ENCODE peak calls at places on chromosome 18, in seven cellular contexts. Y, E, K, T, W, S and J are unnamed samples.

GRCh38 chr18:79740741-79741700 is 56.7 kb upstream of the KCNG2 start:
- DNase-seq in K (no peak), S (no peak), W (no peak), Y (no peak), T (no peak), E (no peak), J (no peak)

GRCh38 chr18:43887491-43887890 is 610.2 kb upstream of the SYT4 start:
- DNase-seq in S (no peak), Y (no peak), E (no peak), W (no peak), T (no peak), K (no peak), J (no peak)

GRCh38 chr18:31199190-31199769 is 36.6 kb upstream of the DSC1 start:
- DNase-seq in E (no peak), S (no peak), W (no peak), K (no peak), T (no peak), Y (no peak), J (no peak)

GRCh38 chr18:55296761-55297160 is 291.2 kb downstream of the TCF4 start:
- DNase-seq in S (no peak), T (no peak), E (no peak), W (no peak), Y (no peak), K (no peak), J (no peak)

GRCh38 chr18:23302852-23303527 is 150.1 kb upstream of the RIOK3 start:
- DNase-seq in Y (no peak), W (no peak), T (no peak), S (no peak), E (peak), K (no peak), J (no peak)

GRCh38 chr18:52875711-52876110 is 535.7 kb downstream of the DCC start:
- DNase-seq in W (no peak), S (no peak), K (no peak), E (no peak), Y (no peak), T (no peak), J (no peak)

GRCh38 chr18:23730850-23731249 is 41.6 kb downstream of the LAMA3 start:
- DNase-seq in W (no peak), Y (no peak), S (no peak), T (no peak), E (no peak), K (no peak), J (no peak)

GRCh38 chr18:41938445-41938844 is 16.6 kb upstream of the PIK3C3 start:
- DNase-seq in E (peak), Y (no peak), S (no peak), K (no peak), T (no peak), W (no peak), J (no peak)

DNA sequence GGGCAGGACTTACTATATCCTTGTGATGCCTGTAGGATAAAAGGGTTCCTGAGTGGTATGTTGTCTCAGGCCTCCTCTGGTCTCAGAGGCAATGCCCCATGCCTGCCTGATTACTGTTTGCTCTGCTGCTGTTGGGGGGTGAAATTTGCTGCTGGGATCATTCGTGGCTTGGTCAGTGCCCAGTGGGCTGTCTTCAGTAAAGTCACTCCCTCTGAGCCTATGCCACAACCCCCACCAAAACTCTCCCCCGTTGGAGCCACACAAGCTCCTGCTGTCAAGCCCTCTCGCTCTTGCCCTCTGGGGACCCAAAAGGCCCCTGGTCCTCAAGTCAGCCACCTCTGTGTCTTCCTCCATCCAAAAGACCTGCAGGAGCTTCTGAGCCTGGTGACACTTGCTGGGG is 38.6 kb upstream of the TGIF1 start:
- DNase-seq in K (no peak), T (no peak), E (no peak), Y (no peak), S (no peak), W (no peak), J (no peak)
- H3K27ac ChIP-seq in K (no peak), T (no peak), E (no peak), Y (no peak), S (no peak), W (no peak), J (no peak)

DNA sequence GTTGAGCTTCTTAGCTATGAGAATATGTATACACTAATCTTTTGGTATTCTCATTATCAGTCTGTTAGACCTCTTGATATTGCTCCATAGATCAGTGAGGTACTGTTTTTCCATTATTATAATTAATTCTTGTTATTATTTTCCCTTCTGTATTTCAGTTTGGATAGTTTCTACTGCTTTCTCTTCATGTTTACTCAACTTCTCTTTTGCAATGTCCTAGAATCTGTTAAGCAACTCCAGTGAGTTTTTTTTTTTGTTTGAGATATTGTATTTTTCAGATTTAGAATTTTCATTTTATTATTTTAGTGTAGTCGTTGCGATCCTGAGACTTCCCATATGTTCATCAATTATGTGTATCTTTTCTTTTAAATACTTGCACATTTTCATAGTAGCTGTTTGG is 260.8 kb downstream of the SETBP1 start:
- DNase-seq in Y (no peak), W (no peak), E (no peak), S (no peak), T (no peak), K (no peak), J (no peak)
- H3K27ac ChIP-seq in Y (no peak), W (no peak), E (no peak), S (no peak), T (no peak), K (no peak), J (no peak)

DNA sequence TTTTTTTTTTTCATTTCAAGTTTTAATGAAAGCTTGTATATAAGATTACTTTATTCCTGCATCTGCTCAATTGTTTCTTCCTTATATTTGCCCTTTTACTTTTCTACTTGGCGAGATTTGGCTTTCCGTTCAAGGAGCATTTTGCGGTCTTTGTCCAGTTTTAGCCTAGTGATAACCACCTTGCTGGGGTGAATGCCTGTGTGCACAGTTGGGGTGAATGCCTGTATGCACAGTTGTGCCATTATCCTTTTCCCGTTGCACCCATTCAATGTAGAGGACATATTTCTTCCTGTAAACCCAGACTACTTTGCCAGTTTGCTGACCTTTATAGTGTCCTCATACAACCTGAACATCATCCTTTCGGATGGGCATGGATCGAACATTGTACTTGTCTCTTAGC is 12.0 kb downstream of the ZNF236 start:
- DNase-seq in Y (no peak), W (no peak), E (no peak), S (no peak), T (no peak), K (no peak), J (no peak)
- H3K27ac ChIP-seq in Y (no peak), W (no peak), E (no peak), S (no peak), T (no peak), K (no peak), J (no peak)

DNA sequence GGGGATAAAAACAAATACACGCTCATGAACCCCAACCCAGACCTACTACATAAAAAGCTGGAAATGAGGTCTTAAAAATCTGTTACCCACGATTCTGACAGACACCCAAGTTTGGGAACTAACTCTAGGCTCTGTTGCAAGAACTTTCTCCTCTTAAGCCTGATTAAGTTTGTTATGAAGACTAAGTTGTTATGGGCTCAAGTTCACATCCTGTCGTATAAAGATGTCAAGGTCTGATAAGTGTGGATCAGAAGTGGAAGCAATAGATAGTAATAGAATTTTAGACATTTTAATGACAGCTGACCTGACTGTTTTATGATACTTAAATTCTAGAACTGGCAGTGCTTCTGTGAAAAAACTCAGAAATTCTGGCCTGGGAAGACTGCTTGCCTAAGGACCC is 43.2 kb downstream of the LPIN2 start:
- DNase-seq in S (no peak), Y (no peak), W (no peak), K (no peak), E (no peak), T (no peak), J (no peak)
- H3K27ac ChIP-seq in S (no peak), Y (peak), W (no peak), K (peak), E (no peak), T (no peak), J (no peak)

DNA sequence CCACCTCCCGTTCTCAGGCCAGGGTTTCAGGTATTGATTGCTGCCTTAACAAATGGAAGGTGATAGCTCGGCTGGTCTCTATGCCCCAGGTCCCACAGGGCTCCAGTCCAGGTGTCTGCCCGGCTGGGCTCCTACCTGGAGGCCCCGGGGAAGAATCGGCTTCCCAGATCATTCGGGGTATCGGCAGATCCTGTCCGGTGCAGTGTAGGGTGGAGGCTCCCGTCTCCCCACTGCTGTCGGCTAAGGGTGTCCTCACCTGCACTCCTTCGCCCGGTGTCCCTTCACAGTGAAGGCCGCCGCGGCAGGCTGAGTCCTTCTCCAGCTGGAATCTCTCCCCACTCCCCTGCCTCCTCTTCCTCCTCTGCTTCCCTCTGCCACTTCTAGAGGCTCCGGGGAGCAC is 573.9 kb upstream of the SALL3 start:
- DNase-seq in W (no peak), Y (no peak), K (no peak), T (no peak), E (no peak), S (no peak), J (no peak)
- H3K27ac ChIP-seq in W (no peak), Y (no peak), K (no peak), T (no peak), E (no peak), S (no peak), J (no peak)

GRCh38 chr18:3217930-3218647 is 1.7 kb downstream of the MYOM1 start:
- DNase-seq in S (peak), W (no peak), T (no peak), Y (no peak), K (no peak), E (peak), J (no peak)
- H3K27ac ChIP-seq in S (peak), W (peak), T (peak), Y (no peak), K (peak), E (no peak), J (no peak)

DNA sequence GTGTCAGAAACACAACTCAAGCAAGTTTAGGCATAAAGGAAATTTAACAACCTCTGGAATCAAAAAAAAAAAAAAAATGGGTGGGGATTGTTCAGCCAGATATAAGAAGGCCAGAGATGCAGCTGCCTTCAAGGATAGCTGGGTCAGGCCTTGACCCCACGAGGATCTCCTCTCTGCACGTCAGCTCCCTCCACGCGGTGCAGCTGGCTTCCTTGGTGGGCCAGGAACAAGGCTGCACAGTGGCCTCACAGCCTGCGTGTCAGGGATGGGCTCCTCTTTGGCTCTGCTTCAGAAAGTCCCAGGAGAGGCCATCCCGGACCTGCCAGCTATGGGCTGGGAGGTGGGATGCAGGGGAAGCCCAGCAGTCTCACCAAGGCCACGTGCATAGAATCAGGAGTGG is 55.5 kb downstream of the TIMM21 start:
- DNase-seq in E (no peak), K (no peak), Y (no peak), S (no peak), T (no peak), W (no peak), J (no peak)
- H3K27ac ChIP-seq in E (no peak), K (no peak), Y (no peak), S (no peak), T (no peak), W (no peak), J (no peak)